ENCODE peak calls at places on chromosomes 4 and X, in four cellular contexts. One of them, this sample, is unnamed.
A peak's percentile ranks its signal among the peaks of the same experiment; 100 is the strongest.

GRCh38 chr4:102493257-102493656 is 7.9 kb upstream of the NFKB1 start:
- DNase-seq in transverse colon: no peak
- DNase-seq in activated gamma-delta T cell treated with Interleukin-2 at 50 U/mL for 16 hours: no peak
- DNase-seq in T-helper 9 cell: no peak
- DNase-seq in this sample: no peak

GRCh38 chr4:37393889-37394288 is 149.3 kb downstream of the NWD2 start:
- DNase-seq in activated gamma-delta T cell treated with Interleukin-2 at 50 U/mL for 16 hours: no peak
- DNase-seq in transverse colon: no peak
- DNase-seq in T-helper 9 cell: no peak
- DNase-seq in this sample: no peak

GRCh38 chrX:122850326-122850725 is 333.8 kb upstream of the GRIA3 start:
- DNase-seq in transverse colon: no peak
- DNase-seq in T-helper 9 cell: no peak
- DNase-seq in activated gamma-delta T cell treated with Interleukin-2 at 50 U/mL for 16 hours: no peak
- DNase-seq in this sample: no peak

GRCh38 chrX:43885617-43886016 is 3.4 kb upstream of the MAOB start:
- DNase-seq in T-helper 9 cell: no peak
- DNase-seq in activated gamma-delta T cell treated with Interleukin-2 at 50 U/mL for 16 hours: no peak
- DNase-seq in transverse colon: no peak
- DNase-seq in this sample: no peak

GRCh38 chrX:19543951-19544359 is 28.6 kb upstream of the MAP3K15 start:
- DNase-seq in transverse colon: no peak
- DNase-seq in activated gamma-delta T cell treated with Interleukin-2 at 50 U/mL for 16 hours: no peak
- DNase-seq in T-helper 9 cell: no peak
- DNase-seq in this sample: peak; percentile 95

GRCh38 chrX:80216086-80216485 is 201.5 kb downstream of the TBX22 start:
- DNase-seq in T-helper 9 cell: no peak
- DNase-seq in transverse colon: no peak
- DNase-seq in activated gamma-delta T cell treated with Interleukin-2 at 50 U/mL for 16 hours: no peak
- DNase-seq in this sample: no peak

GRCh38 chr4:58127680-58128079 is 1017.5 kb upstream of the IGFBP7 start:
- DNase-seq in activated gamma-delta T cell treated with Interleukin-2 at 50 U/mL for 16 hours: no peak
- DNase-seq in T-helper 9 cell: no peak
- DNase-seq in transverse colon: no peak
- DNase-seq in this sample: no peak

GRCh38 chr4:100428051-100428450 is 89.8 kb downstream of the EMCN start:
- DNase-seq in transverse colon: no peak
- DNase-seq in activated gamma-delta T cell treated with Interleukin-2 at 50 U/mL for 16 hours: no peak
- DNase-seq in T-helper 9 cell: no peak
- DNase-seq in this sample: no peak

GRCh38 chrX:55818673-55819375 is 101.3 kb downstream of the RRAGB start:
- DNase-seq in activated gamma-delta T cell treated with Interleukin-2 at 50 U/mL for 16 hours: no peak
- DNase-seq in T-helper 9 cell: no peak
- DNase-seq in transverse colon: no peak
- DNase-seq in this sample: no peak

GRCh38 chrX:49042581-49043219 is 457 bp downstream of the TFE3 start:
- DNase-seq in activated gamma-delta T cell treated with Interleukin-2 at 50 U/mL for 16 hours: peak; percentile 12
- DNase-seq in transverse colon: no peak
- DNase-seq in T-helper 9 cell: peak; percentile 7
- DNase-seq in this sample: no peak

GRCh38 chr4:95572304-95572991 is 23.7 kb upstream of the UNC5C start:
- DNase-seq in activated gamma-delta T cell treated with Interleukin-2 at 50 U/mL for 16 hours: no peak
- DNase-seq in T-helper 9 cell: no peak
- DNase-seq in transverse colon: peak; percentile 25
- DNase-seq in this sample: no peak

GRCh38 chr4:150402968-150403367 is 179.0 kb upstream of the MAB21L2 start:
- DNase-seq in transverse colon: peak; percentile 64
- DNase-seq in T-helper 9 cell: no peak
- DNase-seq in activated gamma-delta T cell treated with Interleukin-2 at 50 U/mL for 16 hours: peak; percentile 26
- DNase-seq in this sample: no peak

GRCh38 chr4:15756361-15756861 is 21.7 kb upstream of the CD38 start:
- DNase-seq in transverse colon: peak; percentile 20
- DNase-seq in T-helper 9 cell: peak; percentile 48
- DNase-seq in activated gamma-delta T cell treated with Interleukin-2 at 50 U/mL for 16 hours: peak; percentile 66
- DNase-seq in this sample: no peak

GRCh38 chr4:1246901-1247810 is 1.8 kb downstream of the CTBP1 start:
- DNase-seq in transverse colon: peak; percentile 26
- DNase-seq in activated gamma-delta T cell treated with Interleukin-2 at 50 U/mL for 16 hours: no peak
- DNase-seq in T-helper 9 cell: no peak
- DNase-seq in this sample: no peak

GRCh38 chr4:5893013-5893580 is at the start of gene CRMP1:
- DNase-seq in transverse colon: no peak
- DNase-seq in T-helper 9 cell: no peak
- DNase-seq in activated gamma-delta T cell treated with Interleukin-2 at 50 U/mL for 16 hours: no peak
- DNase-seq in this sample: peak; percentile 84

GRCh38 chrX:103211012-103211715 is 3.7 kb upstream of the BEX4 start:
- DNase-seq in transverse colon: peak; percentile 38
- DNase-seq in T-helper 9 cell: no peak
- DNase-seq in activated gamma-delta T cell treated with Interleukin-2 at 50 U/mL for 16 hours: peak; percentile 42
- DNase-seq in this sample: peak; percentile 64

GRCh38 chr4:26191353-26191752 is 129.5 kb upstream of the RBPJ start:
- DNase-seq in activated gamma-delta T cell treated with Interleukin-2 at 50 U/mL for 16 hours: no peak
- DNase-seq in T-helper 9 cell: no peak
- DNase-seq in transverse colon: no peak
- DNase-seq in this sample: no peak

GRCh38 chr4:162075691-162076090 is 88.1 kb downstream of the FSTL5 start:
- DNase-seq in T-helper 9 cell: no peak
- DNase-seq in transverse colon: no peak
- DNase-seq in activated gamma-delta T cell treated with Interleukin-2 at 50 U/mL for 16 hours: no peak
- DNase-seq in this sample: no peak

GRCh38 chrX:50813843-50814661 is at the start of gene SHROOM4:
- DNase-seq in activated gamma-delta T cell treated with Interleukin-2 at 50 U/mL for 16 hours: no peak
- DNase-seq in T-helper 9 cell: no peak
- DNase-seq in transverse colon: peak; percentile 46
- DNase-seq in this sample: no peak

GRCh38 chrX:107565916-107566602 is 62.3 kb upstream of the PRPS1 start:
- DNase-seq in activated gamma-delta T cell treated with Interleukin-2 at 50 U/mL for 16 hours: no peak
- DNase-seq in transverse colon: no peak
- DNase-seq in T-helper 9 cell: no peak
- DNase-seq in this sample: peak; percentile 45

GRCh38 chrX:49992809-49993208 is 70.4 kb downstream of the CLCN5 start:
- DNase-seq in activated gamma-delta T cell treated with Interleukin-2 at 50 U/mL for 16 hours: no peak
- DNase-seq in T-helper 9 cell: no peak
- DNase-seq in transverse colon: no peak
- DNase-seq in this sample: no peak